ENCODE peak calls at places on chromosomes 13 and 19, in five cellular contexts. L, E, K, P and R are unnamed samples.

GRCh38 chr19:55345101-55345817 is 5.6 kb downstream of the KMT5C start:
- DNase-seq in L (no peak), E (no peak), K (no peak), P (no peak), R (no peak)

GRCh38 chr13:28723806-28724205 is 5.0 kb upstream of the SLC46A3 start:
- DNase-seq in L (no peak), E (no peak), K (no peak), P (no peak), R (no peak)

GRCh38 chr19:46385636-46386035 is 27.7 kb downstream of the CCDC8 start:
- DNase-seq in L (no peak), E (no peak), K (no peak), P (no peak), R (no peak)

GRCh38 chr13:113937073-113937472 is 36.8 kb downstream of the C13orf46 start:
- DNase-seq in L (no peak), E (no peak), K (no peak), P (no peak), R (no peak)

GRCh38 chr13:70253834-70254233 is 145.6 kb upstream of the KLHL1 start:
- DNase-seq in L (no peak), E (no peak), K (no peak), P (no peak), R (no peak)

GRCh38 chr19:12841094-12841493 is 2.8 kb downstream of the MAST1 start:
- DNase-seq in L (no peak), E (no peak), K (no peak), P (no peak), R (no peak)

GRCh38 chr19:18432275-18433038 is 5.5 kb downstream of the ISYNA1 start:
- DNase-seq in L (no peak), E (no peak), K (no peak), P (no peak), R (no peak)

GRCh38 chr13:44238011-44238421 is 135.6 kb upstream of the SERP2 start:
- DNase-seq in L (no peak), E (no peak), K (no peak), P (no peak), R (no peak)

GRCh38 chr13:101303512-101303911 is 112.8 kb downstream of the NALCN start:
- DNase-seq in L (no peak), E (no peak), K (no peak), P (no peak), R (no peak)

GRCh38 chr13:91292630-91293221 is 54.8 kb upstream of the MIR17HG start:
- DNase-seq in L (no peak), E (no peak), K (no peak), P (no peak), R (no peak)

GRCh38 chr19:45075215-45076028 is 856 bp downstream of the ZNF296 start:
- DNase-seq in L (peak), E (peak), K (peak), P (peak), R (no peak)

GRCh38 chr19:13095934-13096890 is 6.4 kb downstream of the LYL1 start:
- DNase-seq in L (no peak), E (no peak), K (peak), P (no peak), R (no peak)

GRCh38 chr19:33304760-33305647 is 2.7 kb upstream of the CEBPA start:
- DNase-seq in L (peak), E (no peak), K (no peak), P (peak), R (no peak)

GRCh38 chr19:3466630-3467029 is 13.7 kb downstream of the SMIM24 start:
- DNase-seq in L (no peak), E (no peak), K (no peak), P (no peak), R (no peak)

GRCh38 chr19:6963937-6964336 is 57.3 kb downstream of the MBD3L2B start:
- DNase-seq in L (no peak), E (no peak), K (peak), P (no peak), R (peak)

GRCh38 chr19:56538761-56539263 is at the start of gene ZFP28:
- DNase-seq in L (peak), E (peak), K (peak), P (no peak), R (no peak)

GRCh38 chr19:17069249-17069648 is 6.0 kb downstream of the HAUS8 start:
- DNase-seq in L (no peak), E (no peak), K (no peak), P (no peak), R (no peak)

GRCh38 chr19:44839272-44839671 is 6.8 kb upstream of the NECTIN2 start:
- DNase-seq in L (no peak), E (no peak), K (no peak), P (no peak), R (no peak)

GRCh38 chr13:23541221-23541620 is 29.0 kb upstream of the TNFRSF19 start:
- DNase-seq in L (no peak), E (no peak), K (no peak), P (no peak), R (no peak)

GRCh38 chr13:51849145-51850101 is 4.4 kb upstream of the TMEM272 start:
- DNase-seq in L (no peak), E (peak), K (no peak), P (no peak), R (no peak)

GRCh38 chr13:42832341-42833153 is 51.2 kb downstream of the FAM216B start:
- DNase-seq in L (peak), E (no peak), K (no peak), P (peak), R (no peak)

GRCh38 chr19:50329146-50329925 is at the start of gene KCNC3:
- DNase-seq in L (peak), E (peak), K (peak), P (peak), R (peak)

GRCh38 chr13:20161275-20161950 is 561 bp upstream of the GJA3 start:
- DNase-seq in L (peak), E (no peak), K (peak), P (no peak), R (peak)

GRCh38 chr19:38321646-38322323 is 2.1 kb downstream of the KCNK6 start:
- DNase-seq in L (peak), E (peak), K (no peak), P (no peak), R (no peak)

GRCh38 chr19:38323276-38323675 is 3.6 kb downstream of the KCNK6 start:
- DNase-seq in L (no peak), E (no peak), K (no peak), P (no peak), R (no peak)

GRCh38 chr19:38318595-38319142 is 976 bp upstream of the KCNK6 start:
- DNase-seq in L (no peak), E (peak), K (no peak), P (no peak), R (no peak)

GRCh38 chr19:38319421-38320258 is at the start of gene KCNK6:
- DNase-seq in L (peak), E (peak), K (peak), P (peak), R (peak)

DNA sequence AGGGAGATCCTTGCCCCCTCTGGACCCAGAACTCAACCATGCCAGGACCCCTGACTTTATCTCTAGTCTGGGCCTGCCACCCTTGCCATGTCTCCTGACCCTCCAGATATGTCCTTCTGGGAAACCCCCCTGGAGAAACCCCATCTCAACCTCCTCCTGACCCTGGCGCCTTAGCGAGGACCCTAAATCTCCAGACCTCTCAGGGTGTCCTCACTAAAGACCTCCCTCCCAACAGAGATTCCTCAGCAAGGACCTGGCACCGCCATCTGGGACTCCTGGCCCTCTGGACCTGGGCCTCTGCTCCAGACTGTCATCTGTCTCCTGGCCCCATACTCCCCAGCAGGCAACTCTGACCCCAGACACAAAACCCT is 1.3 kb downstream of the KCNK6 start:
- DNase-seq in L (no peak), E (no peak), K (no peak), P (no peak), R (no peak)
- H3K4me3 ChIP-seq in L (peak), E (peak), K (peak), P (peak), R (no peak)

GRCh38 chr19:40415799-40416198 is 2.6 kb upstream of the PRX start:
- DNase-seq in L (no peak), E (no peak), K (no peak), P (no peak), R (no peak)

GRCh38 chr19:40419066-40419612 is 6.0 kb upstream of the PRX start:
- DNase-seq in L (no peak), E (no peak), K (no peak), P (no peak), R (no peak)

GRCh38 chr19:40418040-40418439 is 4.9 kb upstream of the PRX start:
- DNase-seq in L (no peak), E (no peak), K (no peak), P (no peak), R (no peak)

GRCh38 chr19:40417714-40417996 is 4.5 kb upstream of the PRX start:
- DNase-seq in L (no peak), E (no peak), K (no peak), P (no peak), R (no peak)

DNA sequence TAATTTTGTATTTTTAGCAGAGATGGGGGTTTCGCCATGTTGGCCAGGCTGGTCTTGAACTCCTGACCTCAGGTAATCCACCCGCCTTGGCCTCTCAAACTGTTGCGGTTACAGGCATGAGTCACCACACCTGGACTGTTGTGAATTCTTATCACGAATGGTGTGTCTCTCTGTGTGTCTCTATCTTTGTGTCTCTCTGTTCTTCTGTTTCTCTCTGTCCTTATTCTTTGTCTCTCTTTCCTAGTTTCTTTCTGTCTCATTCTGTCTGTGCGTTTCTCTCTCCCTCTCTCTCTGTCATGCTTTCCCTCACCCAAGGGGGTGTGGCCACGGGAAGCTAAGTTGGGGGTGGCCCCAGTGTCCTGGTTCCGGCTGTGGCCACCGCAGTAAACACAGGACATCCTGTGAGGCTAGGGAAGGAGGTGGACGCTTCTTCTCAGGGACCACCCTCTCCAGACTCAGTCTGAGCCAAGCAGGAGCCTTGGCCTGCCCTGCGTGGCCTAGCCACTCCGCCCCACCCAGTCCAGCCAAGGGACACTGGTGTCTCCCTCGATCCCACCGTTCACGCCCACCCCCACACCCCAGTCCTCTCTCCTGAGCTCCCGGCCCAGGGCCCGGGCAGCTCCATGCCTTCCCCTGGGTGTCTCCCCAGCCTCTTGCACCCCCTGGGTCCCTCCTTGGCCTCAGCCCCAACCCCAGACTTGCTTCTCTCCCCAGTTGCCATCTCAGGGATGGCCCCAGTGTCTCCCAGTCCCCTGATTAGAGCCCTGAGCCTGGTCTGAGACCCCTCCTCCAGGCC is 3.9 kb upstream of the PRX start:
- DNase-seq in L (peak), E (peak), K (no peak), P (peak), R (no peak)
- H3K27ac ChIP-seq in L (peak), E (peak), K (peak), P (peak), R (no peak)

DNA sequence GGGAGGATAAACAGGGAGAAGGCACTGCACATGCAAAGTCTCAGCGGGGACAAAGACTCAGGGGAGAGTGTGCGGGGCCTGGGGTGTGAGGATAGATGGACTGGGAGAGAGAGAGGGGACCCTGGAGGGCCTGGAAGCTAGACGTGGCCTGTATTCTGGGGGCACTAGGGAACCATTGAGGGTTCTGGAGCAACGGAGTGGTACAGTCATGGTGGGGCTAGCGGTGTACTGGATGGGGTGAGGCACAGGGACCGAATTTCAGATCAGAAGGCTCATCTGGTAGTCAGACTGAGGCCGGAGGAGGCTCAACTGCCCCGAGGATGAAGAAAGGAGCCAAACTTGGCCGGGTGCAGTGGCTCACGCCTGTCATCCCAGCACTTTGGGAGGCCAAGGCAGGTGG is 8.0 kb upstream of the SBNO2 start:
- DNase-seq in L (no peak), E (no peak), K (no peak), P (no peak), R (no peak)
- H3K4me3 ChIP-seq in L (no peak), E (no peak), K (no peak), P (no peak), R (no peak)

GRCh38 chr13:75486146-75486545 is 4.2 kb upstream of the TBC1D4 start:
- DNase-seq in L (no peak), E (no peak), K (no peak), P (no peak), R (no peak)
- H3K27ac ChIP-seq in L (no peak), E (no peak), K (no peak), P (no peak), R (no peak)

GRCh38 chr13:112058519-112058873 is 8.5 kb upstream of the SOX1 start:
- DNase-seq in L (no peak), E (no peak), K (no peak), P (no peak), R (no peak)

GRCh38 chr13:112057434-112057735 is 9.6 kb upstream of the SOX1 start:
- DNase-seq in L (no peak), E (no peak), K (no peak), P (no peak), R (no peak)

GRCh38 chr13:112056739-112057433 is 10.1 kb upstream of the SOX1 start:
- DNase-seq in L (no peak), E (no peak), K (no peak), P (no peak), R (no peak)

GRCh38 chr13:112058941-112059340 is 8.0 kb upstream of the SOX1 start:
- DNase-seq in L (no peak), E (no peak), K (no peak), P (no peak), R (no peak)

GRCh38 chr13:112057736-112058518 is 9.0 kb upstream of the SOX1 start:
- DNase-seq in L (no peak), E (no peak), K (no peak), P (no peak), R (no peak)
- H3K4me3 ChIP-seq in L (no peak), E (no peak), K (no peak), P (no peak), R (no peak)

GRCh38 chr19:34320277-34320676 is 44.7 kb upstream of the GPI start:
- DNase-seq in L (no peak), E (no peak), K (no peak), P (no peak), R (no peak)
- H3K27ac ChIP-seq in L (no peak), E (peak), K (no peak), P (no peak), R (no peak)

GRCh38 chr19:40801449-40802299 is 2.7 kb downstream of the EGLN2 start:
- DNase-seq in L (no peak), E (no peak), K (no peak), P (no peak), R (no peak)
- H3K4me3 ChIP-seq in L (no peak), E (peak), K (peak), P (peak), R (peak)